ENCODE peak calls at places on chromosomes 7 and 10, in five cellular contexts. One of them, this sample, is unnamed.

GRCh38 chr7:31146026-31146425 is 93.9 kb downstream of the ADCYAP1R1 start:
- DNase-seq in A549: no peak
- DNase-seq in fibroblast of lung: no peak
- DNase-seq in neuronal stem cell: no peak
- DNase-seq in pancreas: no peak
- DNase-seq in this sample: no peak

GRCh38 chr7:151717415-151717814 is 159.5 kb downstream of the PRKAG2 start:
- DNase-seq in A549: no peak
- DNase-seq in fibroblast of lung: no peak
- DNase-seq in neuronal stem cell: no peak
- DNase-seq in pancreas: peak
- DNase-seq in this sample: no peak

GRCh38 chr7:130293521-130293920 is 560 bp downstream of the CPA4 start:
- DNase-seq in A549: no peak
- DNase-seq in fibroblast of lung: no peak
- DNase-seq in neuronal stem cell: no peak
- DNase-seq in pancreas: no peak
- DNase-seq in this sample: no peak

GRCh38 chr10:2908851-2909630 is 158.3 kb upstream of the PFKP start:
- DNase-seq in A549: no peak
- DNase-seq in fibroblast of lung: no peak
- DNase-seq in neuronal stem cell: no peak
- DNase-seq in pancreas: no peak
- DNase-seq in this sample: no peak

GRCh38 chr10:100736809-100737358 is 8.5 kb upstream of the PAX2 start:
- DNase-seq in A549: no peak
- DNase-seq in fibroblast of lung: no peak
- DNase-seq in neuronal stem cell: no peak
- DNase-seq in pancreas: no peak
- DNase-seq in this sample: no peak

GRCh38 chr10:3397231-3397630 is 224.6 kb upstream of the PITRM1 start:
- DNase-seq in A549: peak
- DNase-seq in fibroblast of lung: no peak
- DNase-seq in neuronal stem cell: no peak
- DNase-seq in pancreas: no peak
- DNase-seq in this sample: no peak

GRCh38 chr10:80416401-80417098 is 8.2 kb downstream of the PRXL2A start:
- DNase-seq in A549: no peak
- DNase-seq in fibroblast of lung: peak
- DNase-seq in neuronal stem cell: no peak
- DNase-seq in pancreas: no peak
- DNase-seq in this sample: peak

GRCh38 chr10:43264324-43264986 is 2.4 kb downstream of the RASGEF1A start:
- DNase-seq in A549: no peak
- DNase-seq in fibroblast of lung: no peak
- DNase-seq in neuronal stem cell: no peak
- DNase-seq in pancreas: no peak
- DNase-seq in this sample: no peak

GRCh38 chr10:58775960-58776574 is 263.4 kb downstream of the BICC1 start:
- DNase-seq in A549: no peak
- DNase-seq in fibroblast of lung: peak
- DNase-seq in neuronal stem cell: no peak
- DNase-seq in pancreas: no peak
- DNase-seq in this sample: no peak

GRCh38 chr7:134703781-134704180 is 57.1 kb downstream of the BPGM start:
- DNase-seq in A549: no peak
- DNase-seq in fibroblast of lung: peak
- DNase-seq in neuronal stem cell: no peak
- DNase-seq in pancreas: no peak
- DNase-seq in this sample: no peak

GRCh38 chr10:112958275-112958995 is 8.4 kb downstream of the TCF7L2 start:
- DNase-seq in A549: no peak
- DNase-seq in fibroblast of lung: peak
- DNase-seq in neuronal stem cell: no peak
- DNase-seq in pancreas: no peak
- DNase-seq in this sample: peak

GRCh38 chr10:112957589-112958202 is 7.6 kb downstream of the TCF7L2 start:
- DNase-seq in A549: no peak
- DNase-seq in fibroblast of lung: no peak
- DNase-seq in neuronal stem cell: no peak
- DNase-seq in pancreas: no peak
- DNase-seq in this sample: no peak

GRCh38 chr10:112955736-112956421 is 5.8 kb downstream of the TCF7L2 start:
- DNase-seq in A549: no peak
- DNase-seq in fibroblast of lung: peak
- DNase-seq in neuronal stem cell: no peak
- DNase-seq in pancreas: no peak
- DNase-seq in this sample: no peak

GRCh38 chr10:112954974-112955735 is 5.1 kb downstream of the TCF7L2 start:
- DNase-seq in A549: no peak
- DNase-seq in fibroblast of lung: no peak
- DNase-seq in neuronal stem cell: no peak
- DNase-seq in pancreas: no peak
- DNase-seq in this sample: no peak

DNA sequence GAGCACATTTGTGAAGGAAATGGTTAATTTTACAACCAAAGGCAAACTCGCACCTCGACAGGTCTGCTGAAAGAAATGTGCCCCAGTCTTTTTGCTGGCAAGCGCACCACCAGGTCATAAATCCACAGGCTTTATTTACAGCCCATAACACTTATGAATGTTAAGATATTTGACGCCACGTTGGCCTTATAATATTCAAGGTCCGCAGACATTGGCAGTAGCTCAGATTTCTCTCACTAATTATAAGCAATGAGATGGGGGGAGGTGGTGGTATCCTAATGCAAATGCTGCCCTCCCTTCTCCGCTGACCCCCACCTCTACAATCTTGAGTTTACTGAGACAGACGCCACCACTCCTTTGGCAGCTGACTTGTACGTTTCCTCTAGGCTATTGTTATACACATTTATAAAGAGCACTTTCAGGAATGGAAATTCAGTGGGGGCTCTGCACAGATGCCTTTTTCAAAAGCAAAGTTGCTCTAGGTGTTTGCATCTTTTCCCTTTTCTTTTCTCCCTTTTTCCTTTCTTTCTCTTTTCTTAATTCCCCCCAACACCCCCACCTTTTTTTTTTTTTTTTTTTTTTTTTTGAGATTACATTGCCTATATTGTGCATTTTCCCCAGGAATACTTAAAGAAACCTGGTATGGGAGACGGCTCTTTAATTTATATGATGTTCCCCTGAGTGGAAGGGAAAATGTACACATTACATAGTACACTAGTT is 6.7 kb downstream of the TCF7L2 start:
- DNase-seq in A549: no peak
- DNase-seq in fibroblast of lung: no peak
- DNase-seq in neuronal stem cell: no peak
- DNase-seq in pancreas: no peak
- DNase-seq in this sample: no peak
- H3K4me3 ChIP-seq in A549: peak
- H3K4me3 ChIP-seq in fibroblast of lung: no peak
- H3K4me3 ChIP-seq in neuronal stem cell: no peak
- H3K4me3 ChIP-seq in pancreas: no peak
- H3K4me3 ChIP-seq in this sample: no peak

DNA sequence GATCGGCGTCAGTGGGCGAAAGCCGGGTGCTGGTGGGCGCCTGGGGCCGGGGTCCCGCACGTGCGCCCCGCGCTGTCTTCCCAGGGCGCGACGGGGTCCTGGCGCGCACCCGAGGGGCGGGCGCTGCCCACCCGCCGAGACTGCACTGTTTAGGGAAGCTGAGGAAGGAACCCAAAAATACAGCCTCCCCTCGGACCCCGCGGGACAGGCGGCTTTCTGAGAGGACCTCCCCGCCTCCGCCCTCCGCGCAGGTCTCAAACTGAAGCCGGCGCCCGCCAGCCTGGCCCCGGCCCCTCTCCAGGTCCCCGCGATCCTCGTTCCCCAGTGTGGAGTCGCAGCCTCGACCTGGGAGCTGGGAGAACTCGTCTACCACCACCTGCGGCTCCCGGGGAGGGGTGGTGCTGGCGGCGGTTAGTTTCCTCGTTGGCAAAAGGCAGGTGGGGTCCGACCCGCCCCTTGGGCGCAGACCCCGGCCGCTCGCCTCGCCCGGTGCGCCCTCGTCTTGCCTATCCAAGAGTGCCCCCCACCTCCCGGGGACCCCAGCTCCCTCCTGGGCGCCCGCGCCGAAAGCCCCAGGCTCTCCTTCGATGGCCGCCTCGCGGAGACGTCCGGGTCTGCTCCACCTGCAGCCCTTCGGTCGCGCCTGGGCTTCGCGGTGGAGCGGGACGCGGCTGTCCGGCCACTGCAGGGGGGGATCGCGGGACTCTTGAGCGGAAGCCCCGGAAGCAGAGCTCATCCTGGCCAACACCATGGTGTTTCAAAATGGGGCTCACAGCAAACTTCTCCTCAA is 1.1 kb downstream of the EGFR start:
- DNase-seq in A549: peak
- DNase-seq in fibroblast of lung: no peak
- DNase-seq in neuronal stem cell: peak
- DNase-seq in pancreas: peak
- DNase-seq in this sample: no peak
- H3K4me3 ChIP-seq in A549: peak
- H3K4me3 ChIP-seq in fibroblast of lung: peak
- H3K4me3 ChIP-seq in neuronal stem cell: peak
- H3K4me3 ChIP-seq in pancreas: peak
- H3K4me3 ChIP-seq in this sample: peak

GRCh38 chr7:95398155-95398940 is 2.2 kb upstream of the PON3 start:
- DNase-seq in A549: no peak
- DNase-seq in fibroblast of lung: no peak
- DNase-seq in neuronal stem cell: no peak
- DNase-seq in pancreas: no peak
- DNase-seq in this sample: no peak
- H3K4me3 ChIP-seq in A549: peak
- H3K4me3 ChIP-seq in fibroblast of lung: no peak
- H3K4me3 ChIP-seq in neuronal stem cell: no peak
- H3K4me3 ChIP-seq in pancreas: no peak
- H3K4me3 ChIP-seq in this sample: no peak

DNA sequence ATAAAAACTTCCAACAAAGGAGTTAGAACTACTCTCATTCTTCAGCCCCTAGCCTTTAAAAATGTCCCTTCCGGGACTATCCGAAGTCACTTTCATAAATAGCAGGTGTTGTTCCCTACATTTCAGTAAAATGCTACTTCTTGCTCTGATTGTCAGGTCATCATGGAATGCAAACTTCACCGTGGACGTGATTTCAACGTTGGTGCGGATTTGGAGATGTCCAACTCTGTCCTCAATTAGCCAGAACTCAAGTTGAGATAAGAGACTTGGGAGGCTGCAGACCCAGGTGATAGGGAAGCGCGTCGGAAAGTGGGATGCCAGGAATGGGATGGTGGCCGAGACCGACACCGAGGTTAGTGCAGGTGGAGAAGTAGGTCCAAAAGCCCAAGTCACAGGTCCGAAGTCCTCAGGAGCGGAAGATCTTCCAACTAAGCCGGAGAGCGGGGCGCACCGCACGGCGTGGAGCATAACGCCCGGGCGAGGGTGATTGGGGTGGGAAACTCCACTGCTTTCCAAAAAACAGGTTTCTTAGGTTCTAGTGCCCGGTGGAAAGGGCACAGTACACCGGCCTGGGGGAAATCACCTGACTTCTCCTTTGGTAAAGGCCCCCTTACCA is 11.5 kb upstream of the SPAG6 start:
- DNase-seq in A549: no peak
- DNase-seq in fibroblast of lung: no peak
- DNase-seq in neuronal stem cell: no peak
- DNase-seq in pancreas: no peak
- DNase-seq in this sample: no peak
- H3K4me3 ChIP-seq in A549: no peak
- H3K4me3 ChIP-seq in fibroblast of lung: no peak
- H3K4me3 ChIP-seq in neuronal stem cell: no peak
- H3K4me3 ChIP-seq in pancreas: no peak
- H3K4me3 ChIP-seq in this sample: peak

GRCh38 chr7:451255-452229 is 68.1 kb downstream of the PDGFA start:
- DNase-seq in A549: no peak
- DNase-seq in fibroblast of lung: no peak
- DNase-seq in neuronal stem cell: no peak
- DNase-seq in pancreas: no peak
- DNase-seq in this sample: no peak

GRCh38 chr7:452230-452751 is 67.4 kb downstream of the PDGFA start:
- DNase-seq in A549: no peak
- DNase-seq in fibroblast of lung: peak
- DNase-seq in neuronal stem cell: no peak
- DNase-seq in pancreas: no peak
- DNase-seq in this sample: no peak

GRCh38 chr7:453597-454306 is 65.9 kb downstream of the PDGFA start:
- DNase-seq in A549: no peak
- DNase-seq in fibroblast of lung: no peak
- DNase-seq in neuronal stem cell: no peak
- DNase-seq in pancreas: no peak
- DNase-seq in this sample: no peak

GRCh38 chr7:454356-455109 is 65.1 kb downstream of the PDGFA start:
- DNase-seq in A549: no peak
- DNase-seq in fibroblast of lung: no peak
- DNase-seq in neuronal stem cell: no peak
- DNase-seq in pancreas: no peak
- DNase-seq in this sample: no peak

DNA sequence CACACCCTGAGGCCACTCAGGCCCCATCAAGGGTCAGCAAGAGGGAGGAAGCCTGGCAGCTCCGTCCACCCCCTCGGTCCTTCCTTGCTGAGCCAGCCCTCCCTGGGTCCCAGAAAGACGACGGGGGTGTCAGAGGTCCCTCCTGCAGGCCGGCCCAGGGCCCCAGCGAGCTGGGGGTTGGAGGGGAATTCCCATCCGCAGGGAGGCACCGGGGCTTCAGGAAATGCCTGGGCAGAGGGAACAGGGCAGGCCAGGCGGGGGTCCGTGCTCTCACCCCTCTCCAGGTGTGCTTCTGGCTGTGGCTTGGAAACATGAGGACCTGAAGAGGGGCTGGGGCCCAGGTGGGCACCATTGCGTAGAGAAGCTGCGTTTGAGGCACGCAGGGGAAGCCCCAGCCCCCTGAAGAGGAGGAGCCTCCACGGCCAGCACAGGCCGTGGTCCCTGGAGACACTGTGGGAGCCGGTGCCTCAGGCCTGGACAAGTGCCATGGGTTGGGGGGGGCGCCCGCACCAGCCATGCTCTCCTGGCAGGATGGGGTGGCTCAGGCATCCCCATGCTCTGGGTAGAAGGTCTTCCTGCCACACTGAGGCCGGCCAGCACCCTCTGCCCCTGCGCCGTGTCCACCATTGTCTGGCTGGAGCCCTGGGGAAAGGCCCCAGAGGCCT is 66.7 kb downstream of the PDGFA start:
- DNase-seq in A549: no peak
- DNase-seq in fibroblast of lung: no peak
- DNase-seq in neuronal stem cell: no peak
- DNase-seq in pancreas: no peak
- DNase-seq in this sample: no peak
- H3K4me3 ChIP-seq in A549: no peak
- H3K4me3 ChIP-seq in fibroblast of lung: no peak
- H3K4me3 ChIP-seq in neuronal stem cell: no peak
- H3K4me3 ChIP-seq in pancreas: no peak
- H3K4me3 ChIP-seq in this sample: no peak

DNA sequence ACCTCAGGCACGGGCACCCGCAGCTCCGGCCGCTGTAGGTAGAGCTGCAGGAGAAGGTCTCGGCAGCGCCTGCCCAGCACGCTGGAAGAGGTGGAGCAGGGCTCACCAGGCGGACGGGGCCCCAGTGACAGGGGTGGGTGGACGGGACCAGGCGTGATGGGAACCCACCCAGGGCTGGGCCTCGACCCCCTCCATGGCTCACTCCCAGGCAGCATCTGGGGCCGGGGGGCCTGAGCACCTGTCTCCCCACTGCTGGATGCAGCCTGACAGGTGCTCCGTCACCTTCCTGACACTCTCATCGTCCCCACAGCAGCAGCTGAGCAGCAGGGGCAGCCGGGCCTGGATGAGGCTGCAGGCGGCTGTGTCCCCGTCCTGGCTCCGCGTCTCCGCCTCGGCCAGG is 16.7 kb upstream of the MICALL2 start:
- DNase-seq in A549: no peak
- DNase-seq in fibroblast of lung: no peak
- DNase-seq in neuronal stem cell: no peak
- DNase-seq in pancreas: no peak
- DNase-seq in this sample: no peak
- H3K4me3 ChIP-seq in A549: no peak
- H3K4me3 ChIP-seq in fibroblast of lung: no peak
- H3K4me3 ChIP-seq in neuronal stem cell: no peak
- H3K4me3 ChIP-seq in pancreas: no peak
- H3K4me3 ChIP-seq in this sample: no peak

This sample was measured in astrocyte of the cerebellum.